ENCODE peak calls at places on chromosome 16, in ten cellular contexts. One of them, this sample, is unnamed.
A peak's percentile ranks its signal among the peaks of the same experiment; 100 is the strongest.

GRCh38 chr16:70573451-70574121 is 50.0 kb downstream of the SF3B3 start:
- DNase-seq in IMR-90: peak; percentile 97
- DNase-seq in stomach: no peak
- DNase-seq in prostate gland: peak; percentile 52
- DNase-seq in endothelial cell of umbilical vein: peak; percentile 99
- DNase-seq in K562: no peak
- DNase-seq in sigmoid colon: peak; percentile 83
- DNase-seq in transverse colon: no peak
- DNase-seq in tibial nerve: no peak
- DNase-seq in breast epithelium: no peak
- DNase-seq in this sample: peak; percentile 35

GRCh38 chr16:79067600-79067999 is 532.9 kb downstream of the MAF start:
- DNase-seq in IMR-90: no peak
- DNase-seq in prostate gland: no peak
- DNase-seq in tibial nerve: no peak
- DNase-seq in stomach: no peak
- DNase-seq in sigmoid colon: no peak
- DNase-seq in K562: no peak
- DNase-seq in endothelial cell of umbilical vein: no peak
- DNase-seq in transverse colon: no peak
- DNase-seq in breast epithelium: no peak
- DNase-seq in this sample: no peak

GRCh38 chr16:85302848-85303353 is 190.6 kb upstream of the CIBAR2 start:
- DNase-seq in K562: no peak
- DNase-seq in tibial nerve: no peak
- DNase-seq in breast epithelium: no peak
- DNase-seq in IMR-90: no peak
- DNase-seq in transverse colon: no peak
- DNase-seq in endothelial cell of umbilical vein: no peak
- DNase-seq in sigmoid colon: no peak
- DNase-seq in stomach: no peak
- DNase-seq in prostate gland: no peak
- DNase-seq in this sample: no peak

GRCh38 chr16:76676356-76676755 is 399.2 kb downstream of the CNTNAP4 start:
- DNase-seq in sigmoid colon: no peak
- DNase-seq in K562: no peak
- DNase-seq in breast epithelium: no peak
- DNase-seq in tibial nerve: no peak
- DNase-seq in prostate gland: no peak
- DNase-seq in endothelial cell of umbilical vein: no peak
- DNase-seq in transverse colon: no peak
- DNase-seq in IMR-90: no peak
- DNase-seq in stomach: no peak
- DNase-seq in this sample: no peak

GRCh38 chr16:23424292-23424958 is 28.6 kb downstream of the COG7 start:
- DNase-seq in prostate gland: peak; percentile 95
- DNase-seq in breast epithelium: peak; percentile 85
- DNase-seq in IMR-90: peak; percentile 33
- DNase-seq in sigmoid colon: peak; percentile 89
- DNase-seq in endothelial cell of umbilical vein: peak; percentile 31
- DNase-seq in transverse colon: peak; percentile 84
- DNase-seq in tibial nerve: no peak
- DNase-seq in K562: no peak
- DNase-seq in stomach: no peak
- DNase-seq in this sample: no peak

GRCh38 chr16:57617604-57618111 is 10.8 kb upstream of the ADGRG1 start:
- DNase-seq in prostate gland: no peak
- DNase-seq in endothelial cell of umbilical vein: no peak
- DNase-seq in K562: no peak
- DNase-seq in tibial nerve: no peak
- DNase-seq in IMR-90: no peak
- DNase-seq in sigmoid colon: peak; percentile 52
- DNase-seq in stomach: peak; percentile 20
- DNase-seq in breast epithelium: no peak
- DNase-seq in transverse colon: no peak
- DNase-seq in this sample: no peak

GRCh38 chr16:11783319-11784047 is 13.6 kb downstream of the ZC3H7A start:
- DNase-seq in transverse colon: no peak
- DNase-seq in endothelial cell of umbilical vein: peak; percentile 88
- DNase-seq in IMR-90: peak; percentile 45
- DNase-seq in tibial nerve: no peak
- DNase-seq in prostate gland: no peak
- DNase-seq in sigmoid colon: no peak
- DNase-seq in stomach: no peak
- DNase-seq in breast epithelium: no peak
- DNase-seq in K562: peak; percentile 31
- DNase-seq in this sample: no peak

GRCh38 chr16:85114909-85115567 is 2.8 kb upstream of the CIBAR2 start:
- DNase-seq in tibial nerve: peak; percentile 87
- DNase-seq in prostate gland: peak; percentile 69
- DNase-seq in sigmoid colon: peak; percentile 93
- DNase-seq in transverse colon: peak; percentile 93
- DNase-seq in stomach: peak; percentile 91
- DNase-seq in K562: peak; percentile 93
- DNase-seq in endothelial cell of umbilical vein: peak; percentile 86
- DNase-seq in breast epithelium: peak; percentile 87
- DNase-seq in IMR-90: peak; percentile 74
- DNase-seq in this sample: peak; percentile 86

GRCh38 chr16:85659805-85660511 is 28.8 kb downstream of the GINS2 start:
- DNase-seq in prostate gland: peak; percentile 73
- DNase-seq in K562: peak; percentile 81
- DNase-seq in breast epithelium: peak; percentile 88
- DNase-seq in stomach: peak; percentile 70
- DNase-seq in transverse colon: peak; percentile 76
- DNase-seq in sigmoid colon: peak; percentile 75
- DNase-seq in endothelial cell of umbilical vein: peak; percentile 70
- DNase-seq in IMR-90: peak; percentile 41
- DNase-seq in tibial nerve: no peak
- DNase-seq in this sample: peak; percentile 57

GRCh38 chr16:49952386-49952785 is 72.6 kb upstream of the CNEP1R1 start:
- DNase-seq in breast epithelium: no peak
- DNase-seq in IMR-90: no peak
- DNase-seq in K562: no peak
- DNase-seq in endothelial cell of umbilical vein: no peak
- DNase-seq in tibial nerve: no peak
- DNase-seq in stomach: no peak
- DNase-seq in prostate gland: no peak
- DNase-seq in transverse colon: no peak
- DNase-seq in sigmoid colon: peak; percentile 2
- DNase-seq in this sample: no peak

GRCh38 chr16:31877876-31878642 is 4.5 kb downstream of the ZNF267 start:
- DNase-seq in K562: no peak
- DNase-seq in transverse colon: no peak
- DNase-seq in tibial nerve: no peak
- DNase-seq in prostate gland: no peak
- DNase-seq in stomach: no peak
- DNase-seq in sigmoid colon: no peak
- DNase-seq in IMR-90: no peak
- DNase-seq in endothelial cell of umbilical vein: no peak
- DNase-seq in breast epithelium: no peak
- DNase-seq in this sample: no peak

GRCh38 chr16:58128181-58128631 is 975 bp downstream of the CFAP20 start:
- DNase-seq in breast epithelium: no peak
- DNase-seq in sigmoid colon: no peak
- DNase-seq in K562: no peak
- DNase-seq in endothelial cell of umbilical vein: no peak
- DNase-seq in tibial nerve: no peak
- DNase-seq in stomach: no peak
- DNase-seq in IMR-90: no peak
- DNase-seq in prostate gland: no peak
- DNase-seq in transverse colon: no peak
- DNase-seq in this sample: no peak

GRCh38 chr16:1154887-1155331 is 2.0 kb downstream of the CACNA1H start:
- DNase-seq in stomach: no peak
- DNase-seq in transverse colon: no peak
- DNase-seq in IMR-90: peak; percentile 41
- DNase-seq in K562: no peak
- DNase-seq in breast epithelium: no peak
- DNase-seq in tibial nerve: no peak
- DNase-seq in prostate gland: no peak
- DNase-seq in endothelial cell of umbilical vein: no peak
- DNase-seq in sigmoid colon: no peak
- DNase-seq in this sample: no peak

GRCh38 chr16:1152651-1153259 is at the start of gene CACNA1H:
- DNase-seq in K562: peak; percentile 94
- DNase-seq in prostate gland: no peak
- DNase-seq in transverse colon: no peak
- DNase-seq in IMR-90: no peak
- DNase-seq in endothelial cell of umbilical vein: no peak
- DNase-seq in breast epithelium: no peak
- DNase-seq in tibial nerve: no peak
- DNase-seq in sigmoid colon: no peak
- DNase-seq in stomach: no peak
- DNase-seq in this sample: peak; percentile 71

GRCh38 chr16:1152123-1152638 is 725 bp upstream of the CACNA1H start:
- DNase-seq in prostate gland: no peak
- DNase-seq in K562: no peak
- DNase-seq in transverse colon: no peak
- DNase-seq in sigmoid colon: peak; percentile 80
- DNase-seq in stomach: no peak
- DNase-seq in endothelial cell of umbilical vein: no peak
- DNase-seq in breast epithelium: no peak
- DNase-seq in IMR-90: no peak
- DNase-seq in tibial nerve: no peak
- DNase-seq in this sample: peak; percentile 57

GRCh38 chr16:1154291-1154886 is 1.5 kb downstream of the CACNA1H start:
- DNase-seq in breast epithelium: no peak
- DNase-seq in K562: no peak
- DNase-seq in stomach: no peak
- DNase-seq in transverse colon: no peak
- DNase-seq in endothelial cell of umbilical vein: no peak
- DNase-seq in prostate gland: no peak
- DNase-seq in tibial nerve: no peak
- DNase-seq in IMR-90: no peak
- DNase-seq in sigmoid colon: peak; percentile 89
- DNase-seq in this sample: peak; percentile 61

GRCh38 chr16:1153480-1154160 is 714 bp downstream of the CACNA1H start:
- DNase-seq in sigmoid colon: no peak
- DNase-seq in K562: peak; percentile 51
- DNase-seq in transverse colon: no peak
- DNase-seq in tibial nerve: no peak
- DNase-seq in endothelial cell of umbilical vein: no peak
- DNase-seq in IMR-90: no peak
- DNase-seq in breast epithelium: no peak
- DNase-seq in prostate gland: no peak
- DNase-seq in stomach: no peak
- DNase-seq in this sample: no peak
- H3K4me1 ChIP-seq in sigmoid colon: no peaks in the 10 kb centered on the region
- H3K4me1 ChIP-seq in K562: no peaks in the 10 kb centered on the region
- H3K4me1 ChIP-seq in transverse colon: peaks cover 7% of the 10 kb centered on the region
- H3K4me1 ChIP-seq in tibial nerve: peaks cover 9% of the 10 kb centered on the region
- H3K4me1 ChIP-seq in endothelial cell of umbilical vein: no peaks in the 10 kb centered on the region
- H3K4me1 ChIP-seq in IMR-90: peaks cover 12% of the 10 kb centered on the region
- H3K4me1 ChIP-seq in breast epithelium: peaks cover 12% of the 10 kb centered on the region
- H3K4me1 ChIP-seq in prostate gland: peaks cover 6% of the 10 kb centered on the region
- H3K4me1 ChIP-seq in stomach: peaks cover 36% of the 10 kb centered on the region
- H3K4me1 ChIP-seq in this sample: no peaks in the 10 kb centered on the region

DNA sequence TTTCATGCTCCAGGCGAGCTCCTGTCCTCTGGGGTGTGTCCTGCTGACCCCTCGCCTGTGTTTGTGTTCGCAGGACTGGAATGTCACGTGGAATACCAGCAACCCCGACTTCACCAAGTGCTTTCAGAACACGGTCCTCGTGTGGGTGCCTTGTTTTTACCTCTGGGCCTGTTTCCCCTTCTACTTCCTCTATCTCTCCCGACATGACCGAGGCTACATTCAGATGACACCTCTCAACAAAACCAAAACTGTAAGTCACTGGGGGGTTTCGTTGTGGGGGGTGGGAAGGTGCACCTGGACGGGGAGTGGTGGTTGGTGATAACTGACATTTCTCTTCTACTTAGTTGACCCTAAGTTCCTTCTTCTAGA is 58.3 kb downstream of the ABCC1 start:
- DNase-seq in IMR-90: no peak
- DNase-seq in transverse colon: peak; percentile 43
- DNase-seq in prostate gland: no peak
- DNase-seq in K562: no peak
- DNase-seq in breast epithelium: no peak
- DNase-seq in endothelial cell of umbilical vein: no peak
- DNase-seq in tibial nerve: no peak
- DNase-seq in sigmoid colon: no peak
- DNase-seq in stomach: no peak
- DNase-seq in this sample: no peak
- TF ChIP-seq POLR2A in IMR-90: no peak
- TF ChIP-seq POLR2A in transverse colon: no peak
- TF ChIP-seq POLR2A in prostate gland: no peak
- TF ChIP-seq POLR2A in K562: no peak
- TF ChIP-seq POLR2A in breast epithelium: no peak
- TF ChIP-seq POLR2A in endothelial cell of umbilical vein: no peak
- TF ChIP-seq POLR2A in tibial nerve: no peak
- TF ChIP-seq POLR2A in sigmoid colon: no peak
- TF ChIP-seq POLR2A in stomach: no peak
- TF ChIP-seq POLR2A in this sample: no peak

GRCh38 chr16:73193464-73193863 is 145.5 kb upstream of the ZFHX3 start:
- DNase-seq in sigmoid colon: no peak
- DNase-seq in prostate gland: no peak
- DNase-seq in transverse colon: no peak
- DNase-seq in IMR-90: no peak
- DNase-seq in breast epithelium: no peak
- DNase-seq in tibial nerve: no peak
- DNase-seq in stomach: no peak
- DNase-seq in K562: no peak
- DNase-seq in endothelial cell of umbilical vein: no peak
- DNase-seq in this sample: no peak
- H3K4me1 ChIP-seq in sigmoid colon: no peaks in the 10 kb centered on the region
- H3K4me1 ChIP-seq in prostate gland: no peaks in the 10 kb centered on the region
- H3K4me1 ChIP-seq in transverse colon: no peaks in the 10 kb centered on the region
- H3K4me1 ChIP-seq in IMR-90: no peaks in the 10 kb centered on the region
- H3K4me1 ChIP-seq in breast epithelium: no peaks in the 10 kb centered on the region
- H3K4me1 ChIP-seq in tibial nerve: no peaks in the 10 kb centered on the region
- H3K4me1 ChIP-seq in stomach: no peaks in the 10 kb centered on the region
- H3K4me1 ChIP-seq in K562: no peaks in the 10 kb centered on the region
- H3K4me1 ChIP-seq in endothelial cell of umbilical vein: no peaks in the 10 kb centered on the region
- H3K4me1 ChIP-seq in this sample: no peaks in the 10 kb centered on the region

DNA sequence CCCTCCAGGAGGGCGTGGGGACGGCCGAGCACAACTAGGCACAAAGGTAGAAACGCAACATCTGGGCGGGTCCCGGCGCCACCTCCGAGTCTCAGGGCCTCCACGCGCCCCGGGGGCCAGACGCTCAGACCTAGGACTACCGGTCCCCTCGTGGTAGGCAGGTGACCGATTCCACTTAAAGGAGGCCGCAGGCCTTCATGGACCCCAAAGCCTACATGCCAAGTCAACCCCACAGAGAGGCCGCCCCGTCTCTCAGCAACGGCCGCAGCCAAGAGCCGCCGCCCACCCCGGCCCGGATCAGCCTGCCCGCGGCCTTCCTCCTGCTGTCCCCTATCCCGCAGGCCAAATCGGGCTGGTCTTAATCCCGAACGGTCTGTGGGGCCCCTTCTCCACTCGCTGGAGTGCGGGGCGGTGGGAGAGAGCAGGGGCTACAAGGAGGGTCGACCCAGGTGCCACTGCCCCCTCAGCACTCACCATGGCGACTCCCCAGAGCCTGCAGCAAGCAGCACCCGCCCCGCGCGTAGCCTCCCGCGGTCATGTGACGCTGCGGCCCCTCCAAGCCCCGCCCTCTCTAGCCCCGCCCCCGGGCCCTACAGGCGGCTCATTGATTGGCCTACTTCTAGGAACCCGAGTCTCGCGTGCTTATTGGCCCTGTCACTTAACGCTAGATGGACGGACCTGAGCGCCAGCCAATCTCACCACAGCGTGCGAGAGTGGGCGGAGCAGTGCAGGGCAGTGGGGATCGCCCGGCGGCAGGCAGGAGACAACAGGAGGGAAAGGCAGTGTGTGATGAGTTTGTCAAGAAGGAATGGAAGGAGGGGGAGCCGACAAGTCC is at the start of gene VPS35:
- DNase-seq in endothelial cell of umbilical vein: peak; percentile 99
- DNase-seq in transverse colon: peak; percentile 100
- DNase-seq in breast epithelium: peak; percentile 99
- DNase-seq in stomach: peak; percentile 100
- DNase-seq in IMR-90: peak; percentile 98
- DNase-seq in tibial nerve: peak; percentile 100
- DNase-seq in prostate gland: peak; percentile 100
- DNase-seq in K562: peak; percentile 93
- DNase-seq in sigmoid colon: peak; percentile 100
- DNase-seq in this sample: peak; percentile 99
- TF ChIP-seq POLR2A in endothelial cell of umbilical vein: peak; percentile 74
- TF ChIP-seq POLR2A in transverse colon: peak; percentile 89
- TF ChIP-seq POLR2A in breast epithelium: no peak
- TF ChIP-seq POLR2A in stomach: peak; percentile 61
- TF ChIP-seq POLR2A in IMR-90: no peak
- TF ChIP-seq POLR2A in tibial nerve: peak; percentile 74
- TF ChIP-seq POLR2A in prostate gland: peak; percentile 89
- TF ChIP-seq POLR2A in K562: peak; percentile 65
- TF ChIP-seq POLR2A in sigmoid colon: peak; percentile 84
- TF ChIP-seq POLR2A in this sample: peak; percentile 67